ENCODE peak calls at places on chromosomes 2 and 18, in six cellular contexts. One of them, this sample, is unnamed.

GRCh38 chr2:96088340-96089335 is 27.7 kb downstream of the ADRA2B start:
- DNase-seq in suprapubic skin: no peak
- DNase-seq in ovary: no peak
- DNase-seq in IMR-90: no peak
- DNase-seq in GM06990: no peak
- DNase-seq in psoas muscle: peak
- DNase-seq in this sample: no peak

GRCh38 chr2:197871780-197872456 is 67.5 kb downstream of the PLCL1 start:
- DNase-seq in suprapubic skin: no peak
- DNase-seq in ovary: no peak
- DNase-seq in IMR-90: no peak
- DNase-seq in GM06990: no peak
- DNase-seq in psoas muscle: no peak
- DNase-seq in this sample: no peak

GRCh38 chr2:196144513-196145126 is 26.8 kb downstream of the STK17B start:
- DNase-seq in suprapubic skin: no peak
- DNase-seq in ovary: no peak
- DNase-seq in IMR-90: no peak
- DNase-seq in GM06990: no peak
- DNase-seq in psoas muscle: no peak
- DNase-seq in this sample: no peak

GRCh38 chr2:43171789-43172188 is 54.6 kb downstream of the ZFP36L2 start:
- DNase-seq in suprapubic skin: no peak
- DNase-seq in ovary: peak
- DNase-seq in IMR-90: peak
- DNase-seq in GM06990: no peak
- DNase-seq in psoas muscle: no peak
- DNase-seq in this sample: peak

GRCh38 chr2:86393521-86394490 is 47.4 kb upstream of the KDM3A start:
- DNase-seq in suprapubic skin: no peak
- DNase-seq in ovary: no peak
- DNase-seq in IMR-90: peak
- DNase-seq in GM06990: no peak
- DNase-seq in psoas muscle: no peak
- DNase-seq in this sample: no peak

GRCh38 chr2:86238354-86238753 is 39.1 kb downstream of the MRPL35 start:
- DNase-seq in suprapubic skin: no peak
- DNase-seq in ovary: no peak
- DNase-seq in IMR-90: no peak
- DNase-seq in GM06990: peak
- DNase-seq in psoas muscle: no peak
- DNase-seq in this sample: no peak

GRCh38 chr2:238875531-238876231 is 27.8 kb downstream of the TWIST2 start:
- DNase-seq in suprapubic skin: peak
- DNase-seq in ovary: no peak
- DNase-seq in IMR-90: no peak
- DNase-seq in GM06990: no peak
- DNase-seq in psoas muscle: no peak
- DNase-seq in this sample: peak

GRCh38 chr2:107001551-107001950 is 115.6 kb upstream of the ST6GAL2 start:
- DNase-seq in suprapubic skin: no peak
- DNase-seq in ovary: no peak
- DNase-seq in IMR-90: no peak
- DNase-seq in GM06990: no peak
- DNase-seq in psoas muscle: no peak
- DNase-seq in this sample: no peak

GRCh38 chr2:123993728-123994323 is 31.3 kb upstream of the CNTNAP5 start:
- DNase-seq in suprapubic skin: no peak
- DNase-seq in ovary: no peak
- DNase-seq in IMR-90: no peak
- DNase-seq in GM06990: no peak
- DNase-seq in psoas muscle: no peak
- DNase-seq in this sample: peak

GRCh38 chr2:145020139-145020538 is 500.2 kb upstream of the ZEB2 start:
- DNase-seq in suprapubic skin: no peak
- DNase-seq in ovary: no peak
- DNase-seq in IMR-90: no peak
- DNase-seq in GM06990: no peak
- DNase-seq in psoas muscle: no peak
- DNase-seq in this sample: no peak

GRCh38 chr2:170155723-170156253 is 22.2 kb upstream of the MYO3B start:
- DNase-seq in suprapubic skin: no peak
- DNase-seq in ovary: no peak
- DNase-seq in IMR-90: no peak
- DNase-seq in GM06990: no peak
- DNase-seq in psoas muscle: no peak
- DNase-seq in this sample: peak

GRCh38 chr2:107584577-107584976 is 242.1 kb upstream of the RGPD4 start:
- DNase-seq in suprapubic skin: no peak
- DNase-seq in ovary: no peak
- DNase-seq in IMR-90: peak
- DNase-seq in GM06990: no peak
- DNase-seq in psoas muscle: no peak
- DNase-seq in this sample: peak

GRCh38 chr2:9703085-9703641 is 72.4 kb upstream of the YWHAQ start:
- DNase-seq in suprapubic skin: peak
- DNase-seq in ovary: no peak
- DNase-seq in IMR-90: peak
- DNase-seq in GM06990: no peak
- DNase-seq in psoas muscle: peak
- DNase-seq in this sample: peak

GRCh38 chr18:60099709-60100108 is 199.9 kb downstream of the PMAIP1 start:
- DNase-seq in suprapubic skin: no peak
- DNase-seq in ovary: no peak
- DNase-seq in IMR-90: no peak
- DNase-seq in GM06990: no peak
- DNase-seq in psoas muscle: no peak
- DNase-seq in this sample: no peak

GRCh38 chr2:63050916-63051794 is 525 bp downstream of the OTX1 start:
- DNase-seq in suprapubic skin: no peak
- DNase-seq in ovary: peak
- DNase-seq in IMR-90: no peak
- DNase-seq in GM06990: peak
- DNase-seq in psoas muscle: no peak
- DNase-seq in this sample: no peak

GRCh38 chr18:68121826-68122225 is 593.1 kb downstream of the TMX3 start:
- DNase-seq in suprapubic skin: no peak
- DNase-seq in ovary: no peak
- DNase-seq in IMR-90: peak
- DNase-seq in GM06990: no peak
- DNase-seq in psoas muscle: no peak
- DNase-seq in this sample: peak

GRCh38 chr2:231687133-231687852 is 21.0 kb upstream of the PTMA start:
- DNase-seq in suprapubic skin: no peak
- DNase-seq in ovary: peak
- DNase-seq in IMR-90: no peak
- DNase-seq in GM06990: peak
- DNase-seq in psoas muscle: peak
- DNase-seq in this sample: no peak

GRCh38 chr2:127381762-127382161 is 6.0 kb downstream of the MAP3K2 start:
- DNase-seq in suprapubic skin: no peak
- DNase-seq in ovary: no peak
- DNase-seq in IMR-90: no peak
- DNase-seq in GM06990: no peak
- DNase-seq in psoas muscle: no peak
- DNase-seq in this sample: no peak

GRCh38 chr2:19046986-19047780 is 311.2 kb downstream of the OSR1 start:
- DNase-seq in suprapubic skin: no peak
- DNase-seq in ovary: no peak
- DNase-seq in IMR-90: peak
- DNase-seq in GM06990: peak
- DNase-seq in psoas muscle: no peak
- DNase-seq in this sample: no peak

GRCh38 chr2:19048593-19049264 is 309.7 kb downstream of the OSR1 start:
- DNase-seq in suprapubic skin: no peak
- DNase-seq in ovary: peak
- DNase-seq in IMR-90: peak
- DNase-seq in GM06990: no peak
- DNase-seq in psoas muscle: no peak
- DNase-seq in this sample: no peak

GRCh38 chr2:19050354-19050753 is 308.1 kb downstream of the OSR1 start:
- DNase-seq in suprapubic skin: no peak
- DNase-seq in ovary: no peak
- DNase-seq in IMR-90: no peak
- DNase-seq in GM06990: no peak
- DNase-seq in psoas muscle: no peak
- DNase-seq in this sample: no peak

DNA sequence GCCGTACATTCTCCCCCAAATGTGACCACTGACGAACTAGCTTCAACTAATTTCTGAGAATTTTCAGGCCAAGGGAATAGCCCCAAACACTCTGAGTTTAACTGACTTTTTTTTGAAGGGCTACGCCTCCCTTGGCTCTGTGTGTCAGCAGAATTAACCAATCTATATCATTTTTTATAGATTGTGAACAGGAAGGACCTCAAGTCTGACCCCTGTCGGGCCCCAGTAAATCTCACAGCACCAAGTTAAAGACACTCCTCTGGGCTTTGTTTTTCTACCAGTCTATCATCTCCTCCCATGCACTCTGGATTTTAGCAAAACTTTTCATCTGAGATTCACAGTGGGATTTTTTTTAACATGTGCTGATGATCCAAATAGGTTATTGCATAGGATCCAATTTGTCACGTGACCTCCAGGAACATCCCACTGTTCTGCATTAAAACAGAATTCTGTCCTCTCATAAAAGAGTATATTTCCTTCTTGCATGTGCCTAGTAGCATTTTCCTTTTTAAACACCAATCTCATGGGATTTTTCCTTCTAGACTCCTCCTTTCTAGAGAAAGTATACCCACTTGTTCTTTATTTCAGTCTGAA is 307.1 kb downstream of the OSR1 start:
- DNase-seq in suprapubic skin: no peak
- DNase-seq in ovary: no peak
- DNase-seq in IMR-90: no peak
- DNase-seq in GM06990: no peak
- DNase-seq in psoas muscle: no peak
- DNase-seq in this sample: no peak
- TF ChIP-seq CTCF in suprapubic skin: no peak
- TF ChIP-seq CTCF in ovary: no peak
- TF ChIP-seq CTCF in IMR-90: no peak
- TF ChIP-seq CTCF in GM06990: peak
- TF ChIP-seq CTCF in psoas muscle: no peak
- TF ChIP-seq CTCF in this sample: no peak

GRCh38 chr2:73561422-73561821 is 80.8 kb downstream of the NAT8 start:
- DNase-seq in suprapubic skin: no peak
- DNase-seq in ovary: no peak
- DNase-seq in IMR-90: peak
- DNase-seq in GM06990: no peak
- DNase-seq in psoas muscle: no peak
- DNase-seq in this sample: no peak

DNA sequence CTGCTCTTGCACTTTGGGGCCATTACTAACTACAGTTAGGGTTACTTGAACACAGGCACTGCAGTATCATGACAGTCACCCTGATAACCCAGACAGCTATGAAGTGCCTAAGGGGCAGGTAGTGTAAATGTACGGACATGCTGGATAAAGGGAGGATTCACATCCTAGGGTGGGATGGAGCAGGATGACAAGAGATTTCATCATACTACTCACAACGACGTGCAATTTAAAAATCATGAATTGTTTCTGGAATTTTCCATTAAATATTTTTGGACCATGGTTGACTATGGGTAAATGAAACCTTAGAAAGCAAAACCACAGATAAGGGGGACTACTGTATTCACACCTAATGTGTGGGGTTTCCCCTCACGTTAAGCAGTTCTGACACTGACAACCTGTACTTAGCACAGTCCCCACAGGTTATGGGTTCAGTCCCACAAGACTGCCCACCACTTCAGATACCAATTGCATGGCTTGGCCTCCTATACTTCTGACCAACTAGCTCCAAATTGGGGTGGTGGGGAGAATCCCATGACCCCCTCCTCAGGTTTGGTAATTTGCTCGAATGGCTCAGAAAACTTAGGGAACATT is 75.8 kb downstream of the NAT8 start:
- DNase-seq in suprapubic skin: no peak
- DNase-seq in ovary: no peak
- DNase-seq in IMR-90: no peak
- DNase-seq in GM06990: no peak
- DNase-seq in psoas muscle: no peak
- DNase-seq in this sample: no peak
- TF ChIP-seq CTCF in suprapubic skin: no peak
- TF ChIP-seq CTCF in ovary: no peak
- TF ChIP-seq CTCF in IMR-90: no peak
- TF ChIP-seq CTCF in GM06990: no peak
- TF ChIP-seq CTCF in psoas muscle: no peak
- TF ChIP-seq CTCF in this sample: no peak

DNA sequence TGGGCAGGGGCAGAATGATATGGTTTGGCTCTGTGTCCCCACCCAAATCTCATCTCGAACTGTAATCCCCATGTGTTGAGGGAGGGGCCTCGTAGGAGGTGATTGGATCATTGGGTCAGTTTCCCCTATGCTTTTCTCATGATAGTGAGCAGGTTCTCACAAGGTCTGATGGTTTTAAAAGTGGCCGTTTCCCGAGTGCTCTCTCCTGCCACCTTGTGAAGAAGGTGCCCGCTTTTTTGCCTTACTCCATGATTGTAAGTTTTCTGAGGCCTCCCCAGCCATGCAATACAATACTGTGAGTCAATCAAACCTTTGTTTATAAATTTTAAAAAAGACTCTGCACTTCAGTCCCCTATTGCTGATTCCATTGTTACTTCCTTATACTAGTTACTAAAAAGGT is 82.9 kb upstream of the CDKL4 start:
- DNase-seq in suprapubic skin: no peak
- DNase-seq in ovary: no peak
- DNase-seq in IMR-90: no peak
- DNase-seq in GM06990: no peak
- DNase-seq in psoas muscle: no peak
- DNase-seq in this sample: no peak
- TF ChIP-seq CTCF in suprapubic skin: no peak
- TF ChIP-seq CTCF in ovary: no peak
- TF ChIP-seq CTCF in IMR-90: no peak
- TF ChIP-seq CTCF in GM06990: no peak
- TF ChIP-seq CTCF in psoas muscle: no peak
- TF ChIP-seq CTCF in this sample: no peak

DNA sequence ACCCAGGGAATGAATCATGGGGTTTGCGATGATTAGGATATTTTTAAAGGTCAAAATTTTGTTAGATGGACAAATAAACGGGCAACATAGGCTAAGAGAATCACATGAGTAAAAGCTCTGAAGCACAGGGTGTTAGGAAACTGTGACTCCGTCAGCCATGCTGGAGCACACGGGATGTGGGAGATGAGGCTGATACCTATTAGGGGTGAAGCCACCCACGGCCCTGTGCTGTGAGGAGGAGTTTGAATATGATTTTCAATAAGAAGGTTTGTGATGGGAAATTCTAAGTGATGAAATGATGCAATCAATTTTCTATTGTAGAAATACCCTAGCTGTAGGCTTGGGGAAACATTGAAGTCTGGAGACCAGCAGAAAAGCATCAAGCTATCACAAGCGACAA is 431.3 kb downstream of the CMPK2 start:
- DNase-seq in suprapubic skin: no peak
- DNase-seq in ovary: no peak
- DNase-seq in IMR-90: no peak
- DNase-seq in GM06990: no peak
- DNase-seq in psoas muscle: no peak
- DNase-seq in this sample: no peak
- TF ChIP-seq CTCF in suprapubic skin: no peak
- TF ChIP-seq CTCF in ovary: no peak
- TF ChIP-seq CTCF in IMR-90: no peak
- TF ChIP-seq CTCF in GM06990: no peak
- TF ChIP-seq CTCF in psoas muscle: no peak
- TF ChIP-seq CTCF in this sample: no peak

GRCh38 chr18:73774836-73775509 is 372.7 kb downstream of the FBXO15 start:
- DNase-seq in suprapubic skin: no peak
- DNase-seq in ovary: no peak
- DNase-seq in IMR-90: no peak
- DNase-seq in GM06990: no peak
- DNase-seq in psoas muscle: no peak
- DNase-seq in this sample: no peak
- TF ChIP-seq CTCF in suprapubic skin: no peak
- TF ChIP-seq CTCF in ovary: no peak
- TF ChIP-seq CTCF in IMR-90: no peak
- TF ChIP-seq CTCF in GM06990: no peak
- TF ChIP-seq CTCF in psoas muscle: no peak
- TF ChIP-seq CTCF in this sample: no peak